ENCODE peak calls at places on chromosomes 11 and 22, in six cellular contexts. A is NCI-H1436, T is fibroblast of the aortic adventitia, S is EL, P is neural progenitor cell, J is ELF-1. K is an unnamed sample.

GRCh38 chr11:76152741-76153608 is 53.3 kb downstream of the WNT11 start:
- DNase-seq in T (no peak), A (no peak), P (peak), J (peak), S (no peak), K (no peak)

GRCh38 chr11:60563553-60564235 is 48.5 kb downstream of the MS4A13 start:
- DNase-seq in S (peak), P (no peak), A (peak), T (peak), J (peak), K (peak)

GRCh38 chr22:25741692-25742626 is at the start of gene MYO18B:
- DNase-seq in P (no peak), J (no peak), A (no peak), S (no peak), T (no peak), K (no peak)

GRCh38 chr22:17980013-17980510 is 44.3 kb downstream of the MICAL3 start:
- DNase-seq in S (no peak), A (no peak), T (no peak), J (no peak), P (no peak), K (peak)

GRCh38 chr11:68780829-68781228 is 29.5 kb upstream of the TESMIN start:
- DNase-seq in P (peak), A (no peak), J (peak), T (peak), S (peak), K (no peak)

GRCh38 chr11:60786811-60787567 is 1.9 kb downstream of the MS4A10 start:
- DNase-seq in A (no peak), T (peak), S (peak), P (no peak), J (no peak), K (no peak)

GRCh38 chr11:34570584-34570983 is 50.3 kb upstream of the EHF start:
- DNase-seq in J (no peak), T (peak), A (peak), S (peak), P (no peak), K (no peak)

GRCh38 chr22:25367756-25368155 is 148.3 kb downstream of the CRYBB2 start:
- DNase-seq in S (no peak), T (no peak), P (no peak), A (no peak), J (no peak), K (no peak)

GRCh38 chr22:49769691-49770315 is 57.9 kb downstream of the BRD1 start:
- DNase-seq in S (no peak), J (no peak), T (no peak), P (no peak), A (no peak), K (no peak)

GRCh38 chr11:47437746-47438418 is 11.1 kb downstream of the RAPSN start:
- DNase-seq in J (no peak), T (peak), P (no peak), A (no peak), S (no peak), K (no peak)

GRCh38 chr11:65127473-65128181 is 5.5 kb downstream of the MRPL49 start:
- DNase-seq in S (no peak), P (no peak), T (no peak), J (no peak), A (no peak), K (no peak)

GRCh38 chr11:63489879-63490278 is 1.1 kb downstream of the PLAAT5 start:
- DNase-seq in T (peak), A (no peak), P (peak), J (peak), S (peak), K (no peak)

GRCh38 chr22:38923463-38924196 is 33.8 kb upstream of the APOBEC3A start:
- DNase-seq in P (peak), S (peak), J (peak), A (peak), T (peak), K (peak)

GRCh38 chr11:117604349-117604995 is 192.5 kb downstream of the DSCAML1 start:
- DNase-seq in J (no peak), A (no peak), P (no peak), S (peak), T (no peak), K (no peak)

GRCh38 chr11:119907934-119908760 is 179.1 kb upstream of the NECTIN1 start:
- DNase-seq in J (no peak), A (peak), S (no peak), T (no peak), P (no peak), K (peak)

GRCh38 chr22:36839356-36840073 is 21.3 kb upstream of the NCF4 start:
- DNase-seq in A (no peak), S (peak), P (no peak), J (no peak), T (no peak), K (no peak)

GRCh38 chr11:92550411-92550810 is 325.8 kb downstream of the FAT3 start:
- DNase-seq in T (no peak), P (peak), A (no peak), S (no peak), J (peak), K (no peak)

GRCh38 chr11:105297463-105297862 is 157.9 kb upstream of the CARD18 start:
- DNase-seq in S (peak), T (peak), J (no peak), A (no peak), P (no peak), K (no peak)

GRCh38 chr11:71927813-71928738 is at the start of gene XNDC1N:
- DNase-seq in P (peak), A (peak), S (peak), T (peak), J (peak), K (peak)

GRCh38 chr11:10303558-10304363 is 1.1 kb upstream of the ADM start:
- DNase-seq in J (peak), P (peak), T (peak), S (peak), A (no peak), K (no peak)

GRCh38 chr11:75796091-75796435 is 18.9 kb upstream of the UVRAG start:
- DNase-seq in T (no peak), S (peak), A (no peak), J (no peak), P (no peak), K (no peak)

GRCh38 chr11:66467756-66468155 is 1.1 kb downstream of the PELI3 start:
- DNase-seq in T (no peak), S (no peak), J (peak), P (peak), A (peak), K (no peak)

GRCh38 chr11:78216021-78216420 is 27.3 kb downstream of the USP35 start:
- DNase-seq in S (no peak), J (no peak), P (no peak), T (no peak), A (no peak), K (no peak)

GRCh38 chr22:23713696-23714595 is 23.1 kb downstream of the RGL4 start:
- DNase-seq in P (no peak), S (no peak), J (no peak), T (no peak), A (no peak), K (no peak)

GRCh38 chr22:50705219-50705691 is 32.6 kb downstream of the SHANK3 start:
- DNase-seq in J (peak), A (peak), T (peak), P (peak), S (no peak), K (no peak)

GRCh38 chr11:131666617-131667016 is 296.2 kb downstream of the NTM start:
- DNase-seq in S (peak), A (no peak), T (no peak), P (no peak), J (no peak), K (no peak)

GRCh38 chr22:29245626-29246385 is 22.0 kb downstream of the RHBDD3 start:
- DNase-seq in S (peak), A (peak), P (peak), T (peak), J (peak), K (no peak)

K was measured in NCI-H524 treated with DMSO at 0.1 percent for 48 hours.